ENCODE peak calls at places on chromosomes 1 and 21, in eight cellular contexts. One of them, this sample, is unnamed.

GRCh38 chr1:229844675-229845074 is 218.6 kb downstream of the URB2 start:
- DNase-seq in D721Med: no peak
- DNase-seq in colonic mucosa: peak
- DNase-seq in dermis microvascular lymphatic vessel endothelial cell: no peak
- DNase-seq in SW 1271: no peak
- DNase-seq in lung: peak
- DNase-seq in mesenchymal stem cell: no peak
- DNase-seq in lower lobe of right lung: no peak
- DNase-seq in this sample: no peak

GRCh38 chr1:33089457-33089856 is 8.5 kb downstream of the AZIN2 start:
- DNase-seq in D721Med: no peak
- DNase-seq in colonic mucosa: no peak
- DNase-seq in dermis microvascular lymphatic vessel endothelial cell: peak
- DNase-seq in SW 1271: no peak
- DNase-seq in lung: no peak
- DNase-seq in mesenchymal stem cell: no peak
- DNase-seq in lower lobe of right lung: no peak
- DNase-seq in this sample: no peak

GRCh38 chr21:29407571-29407970 is 108.8 kb downstream of the BACH1 start:
- DNase-seq in D721Med: no peak
- DNase-seq in colonic mucosa: no peak
- DNase-seq in dermis microvascular lymphatic vessel endothelial cell: no peak
- DNase-seq in SW 1271: no peak
- DNase-seq in lung: no peak
- DNase-seq in mesenchymal stem cell: no peak
- DNase-seq in lower lobe of right lung: no peak
- DNase-seq in this sample: no peak

GRCh38 chr1:923131-923990 is at the start of gene SAMD11:
- DNase-seq in D721Med: no peak
- DNase-seq in colonic mucosa: peak
- DNase-seq in dermis microvascular lymphatic vessel endothelial cell: peak
- DNase-seq in SW 1271: peak
- DNase-seq in lung: peak
- DNase-seq in mesenchymal stem cell: peak
- DNase-seq in lower lobe of right lung: peak
- DNase-seq in this sample: no peak

GRCh38 chr1:216820345-216820744 is 97.1 kb upstream of the ESRRG start:
- DNase-seq in D721Med: no peak
- DNase-seq in colonic mucosa: no peak
- DNase-seq in dermis microvascular lymphatic vessel endothelial cell: no peak
- DNase-seq in SW 1271: no peak
- DNase-seq in lung: no peak
- DNase-seq in mesenchymal stem cell: no peak
- DNase-seq in lower lobe of right lung: no peak
- DNase-seq in this sample: no peak

GRCh38 chr1:54312874-54313316 is 93.3 kb downstream of the SSBP3 start:
- DNase-seq in D721Med: no peak
- DNase-seq in colonic mucosa: no peak
- DNase-seq in dermis microvascular lymphatic vessel endothelial cell: peak
- DNase-seq in SW 1271: no peak
- DNase-seq in lung: peak
- DNase-seq in mesenchymal stem cell: peak
- DNase-seq in lower lobe of right lung: no peak
- DNase-seq in this sample: peak

GRCh38 chr1:246200738-246201137 is 306.3 kb downstream of the SMYD3 start:
- DNase-seq in D721Med: no peak
- DNase-seq in colonic mucosa: no peak
- DNase-seq in dermis microvascular lymphatic vessel endothelial cell: no peak
- DNase-seq in SW 1271: no peak
- DNase-seq in lung: no peak
- DNase-seq in mesenchymal stem cell: no peak
- DNase-seq in lower lobe of right lung: no peak
- DNase-seq in this sample: no peak

GRCh38 chr1:196558424-196558823 is 49.8 kb downstream of the KCNT2 start:
- DNase-seq in D721Med: no peak
- DNase-seq in colonic mucosa: no peak
- DNase-seq in dermis microvascular lymphatic vessel endothelial cell: peak
- DNase-seq in SW 1271: no peak
- DNase-seq in lung: no peak
- DNase-seq in mesenchymal stem cell: peak
- DNase-seq in lower lobe of right lung: no peak
- DNase-seq in this sample: peak

GRCh38 chr21:25687787-25688186 is 46.9 kb downstream of the ATP5PF start:
- DNase-seq in D721Med: no peak
- DNase-seq in colonic mucosa: no peak
- DNase-seq in dermis microvascular lymphatic vessel endothelial cell: no peak
- DNase-seq in SW 1271: no peak
- DNase-seq in lung: no peak
- DNase-seq in mesenchymal stem cell: no peak
- DNase-seq in lower lobe of right lung: no peak
- DNase-seq in this sample: no peak

GRCh38 chr1:182061597-182061996 is at the start of gene ZNF648:
- DNase-seq in D721Med: no peak
- DNase-seq in colonic mucosa: no peak
- DNase-seq in dermis microvascular lymphatic vessel endothelial cell: no peak
- DNase-seq in SW 1271: no peak
- DNase-seq in lung: no peak
- DNase-seq in mesenchymal stem cell: no peak
- DNase-seq in lower lobe of right lung: no peak
- DNase-seq in this sample: no peak

GRCh38 chr1:208525417-208525816 is 281.2 kb upstream of the PLXNA2 start:
- DNase-seq in D721Med: no peak
- DNase-seq in colonic mucosa: no peak
- DNase-seq in dermis microvascular lymphatic vessel endothelial cell: no peak
- DNase-seq in SW 1271: no peak
- DNase-seq in lung: no peak
- DNase-seq in mesenchymal stem cell: no peak
- DNase-seq in lower lobe of right lung: no peak
- DNase-seq in this sample: no peak

GRCh38 chr1:86938450-86938849 is 24.0 kb downstream of the HS2ST1 start:
- DNase-seq in D721Med: no peak
- DNase-seq in colonic mucosa: no peak
- DNase-seq in dermis microvascular lymphatic vessel endothelial cell: no peak
- DNase-seq in SW 1271: no peak
- DNase-seq in lung: no peak
- DNase-seq in mesenchymal stem cell: no peak
- DNase-seq in lower lobe of right lung: no peak
- DNase-seq in this sample: peak

GRCh38 chr1:213719462-213719861 is 268.3 kb upstream of the PROX1 start:
- DNase-seq in D721Med: no peak
- DNase-seq in colonic mucosa: no peak
- DNase-seq in dermis microvascular lymphatic vessel endothelial cell: no peak
- DNase-seq in SW 1271: no peak
- DNase-seq in lung: no peak
- DNase-seq in mesenchymal stem cell: no peak
- DNase-seq in lower lobe of right lung: no peak
- DNase-seq in this sample: no peak

GRCh38 chr1:64524614-64525013 is 54.7 kb downstream of the CACHD1 start:
- DNase-seq in D721Med: no peak
- DNase-seq in colonic mucosa: no peak
- DNase-seq in dermis microvascular lymphatic vessel endothelial cell: no peak
- DNase-seq in SW 1271: no peak
- DNase-seq in lung: no peak
- DNase-seq in mesenchymal stem cell: no peak
- DNase-seq in lower lobe of right lung: no peak
- DNase-seq in this sample: no peak

GRCh38 chr21:22941779-22942178 is 1943.6 kb downstream of the NCAM2 start:
- DNase-seq in D721Med: no peak
- DNase-seq in colonic mucosa: no peak
- DNase-seq in dermis microvascular lymphatic vessel endothelial cell: no peak
- DNase-seq in SW 1271: no peak
- DNase-seq in lung: no peak
- DNase-seq in mesenchymal stem cell: no peak
- DNase-seq in lower lobe of right lung: no peak
- DNase-seq in this sample: no peak

GRCh38 chr1:107515702-107516101 is 374.9 kb downstream of the NTNG1 start:
- DNase-seq in D721Med: no peak
- DNase-seq in colonic mucosa: no peak
- DNase-seq in dermis microvascular lymphatic vessel endothelial cell: no peak
- DNase-seq in SW 1271: no peak
- DNase-seq in lung: no peak
- DNase-seq in mesenchymal stem cell: no peak
- DNase-seq in lower lobe of right lung: no peak
- DNase-seq in this sample: no peak

GRCh38 chr1:151067185-151067584 is 3.4 kb upstream of the GABPB2 start:
- DNase-seq in D721Med: no peak
- DNase-seq in colonic mucosa: no peak
- DNase-seq in dermis microvascular lymphatic vessel endothelial cell: no peak
- DNase-seq in SW 1271: no peak
- DNase-seq in lung: no peak
- DNase-seq in mesenchymal stem cell: no peak
- DNase-seq in lower lobe of right lung: no peak
- DNase-seq in this sample: no peak

GRCh38 chr1:155086182-155086741 is 7.6 kb downstream of the EFNA3 start:
- DNase-seq in D721Med: peak
- DNase-seq in colonic mucosa: peak
- DNase-seq in dermis microvascular lymphatic vessel endothelial cell: no peak
- DNase-seq in SW 1271: peak
- DNase-seq in lung: peak
- DNase-seq in mesenchymal stem cell: peak
- DNase-seq in lower lobe of right lung: peak
- DNase-seq in this sample: no peak

GRCh38 chr1:197911857-197912696 is 5.1 kb upstream of the LHX9 start:
- DNase-seq in D721Med: no peak
- DNase-seq in colonic mucosa: no peak
- DNase-seq in dermis microvascular lymphatic vessel endothelial cell: no peak
- DNase-seq in SW 1271: no peak
- DNase-seq in lung: no peak
- DNase-seq in mesenchymal stem cell: no peak
- DNase-seq in lower lobe of right lung: peak
- DNase-seq in this sample: no peak

GRCh38 chr1:67793562-67793961 is 39.7 kb downstream of the GNG12 start:
- DNase-seq in D721Med: no peak
- DNase-seq in colonic mucosa: no peak
- DNase-seq in dermis microvascular lymphatic vessel endothelial cell: peak
- DNase-seq in SW 1271: no peak
- DNase-seq in lung: no peak
- DNase-seq in mesenchymal stem cell: peak
- DNase-seq in lower lobe of right lung: no peak
- DNase-seq in this sample: peak

GRCh38 chr1:159831696-159832225 is 5.1 kb downstream of the SLAMF8 start:
- DNase-seq in D721Med: peak
- DNase-seq in colonic mucosa: no peak
- DNase-seq in dermis microvascular lymphatic vessel endothelial cell: no peak
- DNase-seq in SW 1271: no peak
- DNase-seq in lung: no peak
- DNase-seq in mesenchymal stem cell: no peak
- DNase-seq in lower lobe of right lung: no peak
- DNase-seq in this sample: no peak

GRCh38 chr1:87335175-87335992 is 6.7 kb downstream of the LMO4 start:
- DNase-seq in D721Med: no peak
- DNase-seq in colonic mucosa: peak
- DNase-seq in dermis microvascular lymphatic vessel endothelial cell: no peak
- DNase-seq in SW 1271: peak
- DNase-seq in lung: peak
- DNase-seq in mesenchymal stem cell: peak
- DNase-seq in lower lobe of right lung: peak
- DNase-seq in this sample: peak

GRCh38 chr1:46549697-46550681 is 1.5 kb downstream of the KNCN start:
- DNase-seq in D721Med: no peak
- DNase-seq in colonic mucosa: no peak
- DNase-seq in dermis microvascular lymphatic vessel endothelial cell: peak
- DNase-seq in SW 1271: peak
- DNase-seq in lung: no peak
- DNase-seq in mesenchymal stem cell: peak
- DNase-seq in lower lobe of right lung: peak
- DNase-seq in this sample: no peak

GRCh38 chr1:28249013-28249870 is 10.1 kb upstream of the SESN2 start:
- DNase-seq in D721Med: no peak
- DNase-seq in colonic mucosa: peak
- DNase-seq in dermis microvascular lymphatic vessel endothelial cell: no peak
- DNase-seq in SW 1271: no peak
- DNase-seq in lung: peak
- DNase-seq in mesenchymal stem cell: peak
- DNase-seq in lower lobe of right lung: peak
- DNase-seq in this sample: peak

GRCh38 chr1:110341872-110342331 is 2.7 kb downstream of the RBM15 start:
- DNase-seq in D721Med: no peak
- DNase-seq in colonic mucosa: no peak
- DNase-seq in dermis microvascular lymphatic vessel endothelial cell: no peak
- DNase-seq in SW 1271: no peak
- DNase-seq in lung: no peak
- DNase-seq in mesenchymal stem cell: no peak
- DNase-seq in lower lobe of right lung: no peak
- DNase-seq in this sample: no peak